ENCODE peak calls at places on chromosomes 4 and X, in six cellular contexts. A is hypothalamus, P is Caki2, B is putamen, C is activated gamma-delta T cell treated with Interleukin-2 at 50 U/mL for 16 hours, D is NCI-H1436. Z is an unnamed sample.
A peak's percentile ranks its signal among the peaks of the same experiment; 100 is the strongest.

GRCh38 chr4:8176547-8177399 is 18.2 kb upstream of the ABLIM2 start:
- DNase-seq in A (no peak), P (peak; percentile 37), B (no peak), C (no peak), D (peak; percentile 13), Z (peak; percentile 31)

GRCh38 chrX:66638591-66639500 is at the start of gene EDA2R:
- DNase-seq in A (peak; percentile 3), P (peak; percentile 88), B (peak; percentile 7), C (no peak), D (no peak), Z (no peak)

GRCh38 chr4:31005037-31005436 is 284.9 kb downstream of the PCDH7 start:
- DNase-seq in A (no peak), P (no peak), B (no peak), C (no peak), D (no peak), Z (no peak)

GRCh38 chr4:98747659-98748091 is 89.3 kb upstream of the TSPAN5 start:
- DNase-seq in A (no peak), P (no peak), B (no peak), C (no peak), D (no peak), Z (no peak)

GRCh38 chr4:18568600-18568999 is 547.0 kb upstream of the LCORL start:
- DNase-seq in A (peak; percentile 19), P (no peak), B (no peak), C (no peak), D (no peak), Z (no peak)

GRCh38 chr4:154456889-154457288 is 34.7 kb downstream of the DCHS2 start:
- DNase-seq in A (no peak), P (no peak), B (no peak), C (no peak), D (no peak), Z (no peak)

GRCh38 chr4:91427171-91427570 is 876.6 kb upstream of the GRID2 start:
- DNase-seq in A (no peak), P (no peak), B (no peak), C (no peak), D (no peak), Z (no peak)

GRCh38 chr4:18042012-18042411 is 20.5 kb upstream of the LCORL start:
- DNase-seq in A (no peak), P (no peak), B (no peak), C (no peak), D (no peak), Z (no peak)

GRCh38 chrX:147217334-147217733 is 402.8 kb upstream of the CXorf51A start:
- DNase-seq in A (no peak), P (no peak), B (no peak), C (no peak), D (no peak), Z (no peak)

GRCh38 chr4:123806057-123806456 is 409.5 kb downstream of the SPRY1 start:
- DNase-seq in A (no peak), P (no peak), B (no peak), C (no peak), D (no peak), Z (no peak)

GRCh38 chr4:8342651-8343050 is 73.1 kb downstream of the HTRA3 start:
- DNase-seq in A (no peak), P (no peak), B (no peak), C (no peak), D (no peak), Z (no peak)

GRCh38 chr4:8323947-8324555 is 54.5 kb downstream of the HTRA3 start:
- DNase-seq in A (no peak), P (no peak), B (no peak), C (peak; percentile 0), D (no peak), Z (peak; percentile 3)

GRCh38 chrX:40550069-40550468 is 30.7 kb upstream of the ATP6AP2 start:
- DNase-seq in A (no peak), P (no peak), B (no peak), C (no peak), D (peak; percentile 67), Z (no peak)

GRCh38 chr4:8779371-8779988 is 92.2 kb downstream of the HMX1 start:
- DNase-seq in A (no peak), P (no peak), B (no peak), C (no peak), D (no peak), Z (no peak)

GRCh38 chr4:125388653-125389052 is 73.9 kb downstream of the FAT4 start:
- DNase-seq in A (no peak), P (no peak), B (no peak), C (no peak), D (no peak), Z (no peak)

GRCh38 chr4:126582737-126583136 is 1050.0 kb upstream of the INTU start:
- DNase-seq in A (no peak), P (no peak), B (no peak), C (no peak), D (no peak), Z (no peak)

GRCh38 chrX:21975242-21975641 is 34.7 kb downstream of the SMS start:
- DNase-seq in A (no peak), P (no peak), B (no peak), C (no peak), D (no peak), Z (no peak)

GRCh38 chr4:47217884-47218283 is 186.5 kb downstream of the GABRB1 start:
- DNase-seq in A (no peak), P (no peak), B (no peak), C (no peak), D (no peak), Z (no peak)

GRCh38 chr4:180832086-180832485 is 1411.1 kb upstream of the TENM3 start:
- DNase-seq in A (no peak), P (peak; percentile 44), B (no peak), C (no peak), D (no peak), Z (no peak)

GRCh38 chrX:54807524-54808108 is at the start of gene MAGED2:
- DNase-seq in A (peak; percentile 51), P (peak; percentile 6), B (peak; percentile 41), C (peak; percentile 49), D (peak; percentile 40), Z (peak; percentile 85)

GRCh38 chrX:100647739-100648138 is 3.7 kb downstream of the SRPX2 start:
- DNase-seq in A (no peak), P (no peak), B (no peak), C (no peak), D (no peak), Z (no peak)

GRCh38 chr4:189124149-189124758 is 816.4 kb upstream of the FRG1 start:
- DNase-seq in A (peak; percentile 21), P (peak; percentile 22), B (peak; percentile 25), C (no peak), D (peak; percentile 37), Z (peak; percentile 78)

GRCh38 chr4:28702571-28702970 is 1841.9 kb downstream of the STIM2 start:
- DNase-seq in A (no peak), P (no peak), B (no peak), C (no peak), D (no peak), Z (no peak)

GRCh38 chrX:101999644-102000539 is 68.1 kb upstream of the ZMAT1 start:
- DNase-seq in A (no peak), P (no peak), B (no peak), C (no peak), D (no peak), Z (no peak)

GRCh38 chrX:45850775-45851433 is 650.2 kb upstream of the DIPK2B start:
- DNase-seq in A (no peak), P (peak; percentile 41), B (no peak), C (peak; percentile 10), D (no peak), Z (no peak)

GRCh38 chrX:13721819-13722527 is 12.4 kb downstream of the TRAPPC2 start:
- DNase-seq in A (peak; percentile 15), P (no peak), B (peak; percentile 7), C (no peak), D (no peak), Z (no peak)

GRCh38 chr4:85431881-85432280 is 43.1 kb upstream of the ARHGAP24 start:
- DNase-seq in A (no peak), P (no peak), B (no peak), C (no peak), D (no peak), Z (no peak)

GRCh38 chrX:56813318-56813837 is 84.3 kb downstream of the NBDY start:
- DNase-seq in A (no peak), P (no peak), B (no peak), C (no peak), D (no peak), Z (no peak)

Z was measured in posterior cingulate gyrus.